ENCODE peak calls at places on chromosomes 6 and 20, in six cellular contexts. One of them, this sample, is unnamed.

GRCh38 chr20:57104711-57105110 is 161.7 kb downstream of the BMP7 start:
- DNase-seq in GM12865: no peak
- DNase-seq in foreskin fibroblast: no peak
- DNase-seq in pancreas: no peak
- DNase-seq in mucosa of descending colon: no peak
- DNase-seq in GM23248: no peak
- DNase-seq in this sample: no peak

GRCh38 chr20:61817061-61817460 is 248.6 kb downstream of the TAF4 start:
- DNase-seq in GM12865: no peak
- DNase-seq in foreskin fibroblast: no peak
- DNase-seq in pancreas: no peak
- DNase-seq in mucosa of descending colon: no peak
- DNase-seq in GM23248: no peak
- DNase-seq in this sample: no peak

GRCh38 chr6:156652231-156652750 is 124.9 kb upstream of the ARID1B start:
- DNase-seq in GM12865: peak; percentile 50
- DNase-seq in foreskin fibroblast: no peak
- DNase-seq in pancreas: no peak
- DNase-seq in mucosa of descending colon: no peak
- DNase-seq in GM23248: no peak
- DNase-seq in this sample: no peak

GRCh38 chr20:57577679-57578475 is 17.0 kb downstream of the PCK1 start:
- DNase-seq in GM12865: no peak
- DNase-seq in foreskin fibroblast: no peak
- DNase-seq in pancreas: no peak
- DNase-seq in mucosa of descending colon: peak; percentile 30
- DNase-seq in GM23248: no peak
- DNase-seq in this sample: no peak

GRCh38 chr6:145539831-145540230 is 195.5 kb downstream of the EPM2A start:
- DNase-seq in GM12865: no peak
- DNase-seq in foreskin fibroblast: peak; percentile 17
- DNase-seq in pancreas: peak; percentile 21
- DNase-seq in mucosa of descending colon: no peak
- DNase-seq in GM23248: peak; percentile 58
- DNase-seq in this sample: no peak

GRCh38 chr6:94894300-94894699 is 683.0 kb upstream of the MANEA start:
- DNase-seq in GM12865: no peak
- DNase-seq in foreskin fibroblast: no peak
- DNase-seq in pancreas: no peak
- DNase-seq in mucosa of descending colon: no peak
- DNase-seq in GM23248: no peak
- DNase-seq in this sample: no peak

GRCh38 chr6:122712864-122713612 is 66.5 kb upstream of the FABP7 start:
- DNase-seq in GM12865: no peak
- DNase-seq in foreskin fibroblast: no peak
- DNase-seq in pancreas: no peak
- DNase-seq in mucosa of descending colon: no peak
- DNase-seq in GM23248: no peak
- DNase-seq in this sample: no peak

GRCh38 chr20:11995750-11996567 is 78.3 kb downstream of the BTBD3 start:
- DNase-seq in GM12865: no peak
- DNase-seq in foreskin fibroblast: no peak
- DNase-seq in pancreas: no peak
- DNase-seq in mucosa of descending colon: no peak
- DNase-seq in GM23248: no peak
- DNase-seq in this sample: no peak

GRCh38 chr20:59584278-59584925 is 19.9 kb upstream of the PHACTR3 start:
- DNase-seq in GM12865: no peak
- DNase-seq in foreskin fibroblast: no peak
- DNase-seq in pancreas: no peak
- DNase-seq in mucosa of descending colon: no peak
- DNase-seq in GM23248: no peak
- DNase-seq in this sample: no peak

GRCh38 chr20:6473197-6473596 is 294.3 kb upstream of the BMP2 start:
- DNase-seq in GM12865: no peak
- DNase-seq in foreskin fibroblast: peak; percentile 18
- DNase-seq in pancreas: no peak
- DNase-seq in mucosa of descending colon: no peak
- DNase-seq in GM23248: peak; percentile 5
- DNase-seq in this sample: no peak

GRCh38 chr20:60872224-60872623 is 379.8 kb upstream of the CDH4 start:
- DNase-seq in GM12865: no peak
- DNase-seq in foreskin fibroblast: no peak
- DNase-seq in pancreas: no peak
- DNase-seq in mucosa of descending colon: no peak
- DNase-seq in GM23248: no peak
- DNase-seq in this sample: no peak

GRCh38 chr20:17568972-17569471 is 853 bp upstream of the DSTN start:
- DNase-seq in GM12865: no peak
- DNase-seq in foreskin fibroblast: peak; percentile 98
- DNase-seq in pancreas: peak; percentile 87
- DNase-seq in mucosa of descending colon: peak; percentile 89
- DNase-seq in GM23248: peak; percentile 98
- DNase-seq in this sample: peak; percentile 87
- H3K4me3 ChIP-seq in GM12865: no peak overlapping the region
- H3K4me3 ChIP-seq in foreskin fibroblast: peak overlapping the region; percentile 86
- H3K4me3 ChIP-seq in pancreas: peak overlapping the region; percentile 100
- H3K4me3 ChIP-seq in mucosa of descending colon: no peak overlapping the region
- H3K4me3 ChIP-seq in GM23248: peak overlapping the region; percentile 68
- H3K4me3 ChIP-seq in this sample: peak overlapping the region; percentile 90

DNA sequence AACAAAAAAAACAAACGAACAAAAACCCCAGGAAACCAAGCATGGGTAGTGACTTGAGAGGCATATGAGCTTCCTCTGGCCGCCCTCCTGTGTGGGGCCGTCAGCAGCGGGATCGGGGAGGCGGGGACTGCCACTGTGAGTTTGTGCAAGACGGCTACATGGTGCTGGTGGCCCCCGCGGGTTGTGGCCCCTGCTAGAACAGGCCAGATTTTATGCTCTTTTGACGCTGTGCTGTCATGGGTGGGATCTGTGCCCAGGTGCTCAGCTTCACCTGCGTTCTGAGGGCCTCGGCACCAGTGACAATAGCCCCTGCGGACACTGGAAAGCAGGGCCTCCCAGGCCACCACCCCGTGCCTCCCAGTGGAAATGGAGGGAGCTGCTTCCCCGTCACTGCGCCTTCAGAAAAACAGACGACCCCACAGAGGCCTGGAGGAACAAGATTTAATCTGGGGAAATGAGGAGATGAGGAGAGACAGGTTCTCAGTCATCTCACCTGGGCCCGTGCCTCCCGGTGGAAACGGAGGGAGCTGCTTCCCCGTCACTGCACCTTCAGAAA is 4.7 kb upstream of the KCNQ2 start:
- DNase-seq in GM12865: no peak
- DNase-seq in foreskin fibroblast: no peak
- DNase-seq in pancreas: no peak
- DNase-seq in mucosa of descending colon: no peak
- DNase-seq in GM23248: no peak
- DNase-seq in this sample: no peak
- H3K4me3 ChIP-seq in GM12865: no peak overlapping the region
- H3K4me3 ChIP-seq in foreskin fibroblast: no peak overlapping the region
- H3K4me3 ChIP-seq in pancreas: no peak overlapping the region
- H3K4me3 ChIP-seq in mucosa of descending colon: no peak overlapping the region
- H3K4me3 ChIP-seq in GM23248: no peak overlapping the region
- H3K4me3 ChIP-seq in this sample: no peak overlapping the region

GRCh38 chr20:1267809-1268374 is 1.8 kb downstream of the SNPH start:
- DNase-seq in GM12865: no peak
- DNase-seq in foreskin fibroblast: no peak
- DNase-seq in pancreas: no peak
- DNase-seq in mucosa of descending colon: no peak
- DNase-seq in GM23248: peak; percentile 12
- DNase-seq in this sample: no peak
- H3K4me3 ChIP-seq in GM12865: no peak overlapping the region
- H3K4me3 ChIP-seq in foreskin fibroblast: no peak overlapping the region
- H3K4me3 ChIP-seq in pancreas: no peak overlapping the region
- H3K4me3 ChIP-seq in mucosa of descending colon: no peak overlapping the region
- H3K4me3 ChIP-seq in GM23248: no peak overlapping the region
- H3K4me3 ChIP-seq in this sample: no peak overlapping the region

DNA sequence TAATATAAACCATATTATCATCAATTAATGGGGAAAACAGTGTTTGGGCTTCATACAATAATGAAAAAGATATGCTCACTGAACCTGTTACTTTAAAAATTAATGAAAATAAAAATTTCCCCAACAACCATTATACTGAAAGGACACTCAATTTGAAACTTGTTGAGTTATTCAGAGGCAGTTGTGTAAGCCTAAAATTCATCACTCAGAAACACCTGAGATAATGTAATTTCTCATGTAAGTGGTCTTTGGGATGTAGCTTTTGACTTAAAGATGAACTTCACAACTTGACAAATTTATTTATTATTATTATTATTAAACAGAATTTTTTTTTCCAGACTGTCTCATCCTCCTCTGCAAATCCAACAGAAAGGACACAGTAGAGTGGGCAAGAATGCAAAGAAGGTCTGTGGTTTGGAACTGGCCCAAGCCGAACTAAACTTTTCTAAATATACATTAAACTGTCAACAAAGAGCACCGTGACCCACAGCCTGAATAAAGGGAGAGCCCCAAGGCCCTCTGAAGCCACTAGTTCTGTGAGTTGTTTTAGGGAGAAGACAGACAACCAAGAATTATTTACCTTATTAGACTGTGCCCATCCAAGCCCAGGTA is 32.2 kb upstream of the HEY2 start:
- DNase-seq in GM12865: peak; percentile 66
- DNase-seq in foreskin fibroblast: no peak
- DNase-seq in pancreas: no peak
- DNase-seq in mucosa of descending colon: no peak
- DNase-seq in GM23248: no peak
- DNase-seq in this sample: no peak
- H3K4me3 ChIP-seq in GM12865: no peak overlapping the region
- H3K4me3 ChIP-seq in foreskin fibroblast: no peak overlapping the region
- H3K4me3 ChIP-seq in pancreas: no peak overlapping the region
- H3K4me3 ChIP-seq in mucosa of descending colon: no peak overlapping the region
- H3K4me3 ChIP-seq in GM23248: no peak overlapping the region
- H3K4me3 ChIP-seq in this sample: no peak overlapping the region

GRCh38 chr20:63543131-63543530 is 4.4 kb downstream of the SRMS start:
- DNase-seq in GM12865: no peak
- DNase-seq in foreskin fibroblast: no peak
- DNase-seq in pancreas: no peak
- DNase-seq in mucosa of descending colon: no peak
- DNase-seq in GM23248: no peak
- DNase-seq in this sample: no peak
- H3K4me3 ChIP-seq in GM12865: no peak overlapping the region
- H3K4me3 ChIP-seq in foreskin fibroblast: no peak overlapping the region
- H3K4me3 ChIP-seq in pancreas: no peak overlapping the region
- H3K4me3 ChIP-seq in mucosa of descending colon: no peak overlapping the region
- H3K4me3 ChIP-seq in GM23248: no peak overlapping the region
- H3K4me3 ChIP-seq in this sample: no peak overlapping the region

GRCh38 chr6:36771145-36771544 is 68.1 kb downstream of the CPNE5 start:
- DNase-seq in GM12865: no peak
- DNase-seq in foreskin fibroblast: no peak
- DNase-seq in pancreas: no peak
- DNase-seq in mucosa of descending colon: peak; percentile 14
- DNase-seq in GM23248: no peak
- DNase-seq in this sample: no peak
- H3K4me3 ChIP-seq in GM12865: no peak overlapping the region
- H3K4me3 ChIP-seq in foreskin fibroblast: no peak overlapping the region
- H3K4me3 ChIP-seq in pancreas: no peak overlapping the region
- H3K4me3 ChIP-seq in mucosa of descending colon: no peak overlapping the region
- H3K4me3 ChIP-seq in GM23248: no peak overlapping the region
- H3K4me3 ChIP-seq in this sample: no peak overlapping the region

DNA sequence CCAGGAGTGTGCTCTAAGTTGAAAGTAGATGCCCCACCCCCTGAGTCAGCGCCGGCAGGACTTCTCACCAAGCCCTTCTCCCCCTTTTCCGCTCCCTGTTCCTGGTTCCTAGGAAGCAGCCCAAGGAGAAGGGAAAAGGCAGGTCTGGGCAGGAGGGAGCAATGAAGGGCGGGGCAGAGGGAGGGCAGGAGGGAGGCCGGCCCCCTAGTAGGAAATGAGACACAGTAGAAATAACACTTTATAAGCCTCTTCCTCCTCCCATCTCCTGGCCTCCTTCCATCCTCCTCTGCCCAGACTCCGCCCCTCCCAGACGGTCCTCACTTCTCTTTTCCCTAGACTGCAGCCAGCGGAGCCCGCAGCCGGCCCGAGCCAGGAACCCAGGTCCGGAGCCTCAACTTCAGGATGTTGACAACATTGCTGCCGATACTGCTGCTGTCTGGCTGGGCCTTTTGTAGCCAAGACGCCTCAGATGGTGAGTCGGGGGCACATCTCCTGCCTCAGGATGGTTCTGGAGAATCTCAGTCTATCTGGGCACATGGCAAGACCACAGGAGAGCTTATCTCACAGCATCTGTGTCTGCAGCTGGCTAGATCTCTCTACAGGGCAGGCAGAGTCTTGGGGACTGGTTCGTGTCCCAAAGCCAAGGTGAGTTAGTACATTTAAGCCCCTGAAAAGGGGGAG is at the start of gene PROCR:
- DNase-seq in GM12865: no peak
- DNase-seq in foreskin fibroblast: peak; percentile 94
- DNase-seq in pancreas: peak; percentile 78
- DNase-seq in mucosa of descending colon: peak; percentile 88
- DNase-seq in GM23248: peak; percentile 94
- DNase-seq in this sample: peak; percentile 88
- H3K4me3 ChIP-seq in GM12865: no peak within 1 kb of the TSS
- H3K4me3 ChIP-seq in foreskin fibroblast: peak within 1 kb of the TSS; percentile 57
- H3K4me3 ChIP-seq in pancreas: peak within 1 kb of the TSS; percentile 16
- H3K4me3 ChIP-seq in mucosa of descending colon: no peak within 1 kb of the TSS
- H3K4me3 ChIP-seq in GM23248: peak within 1 kb of the TSS; percentile 76
- H3K4me3 ChIP-seq in this sample: peak within 1 kb of the TSS; percentile 65

GRCh38 chr20:31717478-31717946 is 5.2 kb downstream of the BCL2L1 start:
- DNase-seq in GM12865: peak; percentile 77
- DNase-seq in foreskin fibroblast: no peak
- DNase-seq in pancreas: no peak
- DNase-seq in mucosa of descending colon: no peak
- DNase-seq in GM23248: no peak
- DNase-seq in this sample: no peak
- H3K4me3 ChIP-seq in GM12865: peak overlapping the region; percentile 53
- H3K4me3 ChIP-seq in foreskin fibroblast: no peak overlapping the region
- H3K4me3 ChIP-seq in pancreas: peak overlapping the region; percentile 8
- H3K4me3 ChIP-seq in mucosa of descending colon: no peak overlapping the region
- H3K4me3 ChIP-seq in GM23248: peak overlapping the region; percentile 18
- H3K4me3 ChIP-seq in this sample: peak overlapping the region; percentile 85

GRCh38 chr20:36584018-36584481 is 10.7 kb downstream of the TGIF2 start:
- DNase-seq in GM12865: no peak
- DNase-seq in foreskin fibroblast: no peak
- DNase-seq in pancreas: no peak
- DNase-seq in mucosa of descending colon: no peak
- DNase-seq in GM23248: no peak
- DNase-seq in this sample: no peak
- H3K4me3 ChIP-seq in GM12865: no peak overlapping the region
- H3K4me3 ChIP-seq in foreskin fibroblast: no peak overlapping the region
- H3K4me3 ChIP-seq in pancreas: no peak overlapping the region
- H3K4me3 ChIP-seq in mucosa of descending colon: no peak overlapping the region
- H3K4me3 ChIP-seq in GM23248: no peak overlapping the region
- H3K4me3 ChIP-seq in this sample: no peak overlapping the region

GRCh38 chr6:167279766-167280440 is 11.2 kb upstream of the UNC93A start:
- DNase-seq in GM12865: no peak
- DNase-seq in foreskin fibroblast: no peak
- DNase-seq in pancreas: no peak
- DNase-seq in mucosa of descending colon: no peak
- DNase-seq in GM23248: no peak
- DNase-seq in this sample: no peak
- H3K4me3 ChIP-seq in GM12865: no peak overlapping the region
- H3K4me3 ChIP-seq in foreskin fibroblast: no peak overlapping the region
- H3K4me3 ChIP-seq in pancreas: no peak overlapping the region
- H3K4me3 ChIP-seq in mucosa of descending colon: no peak overlapping the region
- H3K4me3 ChIP-seq in GM23248: no peak overlapping the region
- H3K4me3 ChIP-seq in this sample: no peak overlapping the region

This sample was measured in left ventricle myocardium inferior.